ENCODE peak calls at places on chromosomes 11 and 22, in four cellular contexts. One of them, this sample, is unnamed.

GRCh38 chr11:17921620-17922473 is 91.0 kb downstream of the SERGEF start:
- DNase-seq in naive thymus-derived CD4-positive, alpha-beta T cell: no peak
- DNase-seq in lower lobe of right lung: no peak
- DNase-seq in MM.1S: no peak
- DNase-seq in this sample: no peak

GRCh38 chr11:58905716-58906547 is 33.4 kb upstream of the GLYATL1 start:
- DNase-seq in naive thymus-derived CD4-positive, alpha-beta T cell: no peak
- DNase-seq in lower lobe of right lung: no peak
- DNase-seq in MM.1S: no peak
- DNase-seq in this sample: no peak

GRCh38 chr11:47858169-47858543 is 10.0 kb upstream of the NUP160 start:
- DNase-seq in naive thymus-derived CD4-positive, alpha-beta T cell: no peak
- DNase-seq in lower lobe of right lung: no peak
- DNase-seq in MM.1S: no peak
- DNase-seq in this sample: no peak

GRCh38 chr11:27977527-27977926 is 130.4 kb downstream of the KIF18A start:
- DNase-seq in naive thymus-derived CD4-positive, alpha-beta T cell: no peak
- DNase-seq in lower lobe of right lung: no peak
- DNase-seq in MM.1S: no peak
- DNase-seq in this sample: no peak

GRCh38 chr11:12377106-12377823 is at the start of gene PARVA:
- DNase-seq in naive thymus-derived CD4-positive, alpha-beta T cell: no peak
- DNase-seq in lower lobe of right lung: peak; percentile 75
- DNase-seq in MM.1S: no peak
- DNase-seq in this sample: no peak

GRCh38 chr11:111807098-111807497 is 40.9 kb upstream of the PPP2R1B start:
- DNase-seq in naive thymus-derived CD4-positive, alpha-beta T cell: no peak
- DNase-seq in lower lobe of right lung: no peak
- DNase-seq in MM.1S: no peak
- DNase-seq in this sample: no peak

GRCh38 chr22:17867160-17867785 is 93.0 kb upstream of the BID start:
- DNase-seq in naive thymus-derived CD4-positive, alpha-beta T cell: no peak
- DNase-seq in lower lobe of right lung: no peak
- DNase-seq in MM.1S: no peak
- DNase-seq in this sample: no peak

GRCh38 chr11:27610287-27610686 is 90.0 kb downstream of the BDNF start:
- DNase-seq in naive thymus-derived CD4-positive, alpha-beta T cell: no peak
- DNase-seq in lower lobe of right lung: no peak
- DNase-seq in MM.1S: no peak
- DNase-seq in this sample: no peak

GRCh38 chr22:35517769-35518530 is 22.7 kb upstream of the RASD2 start:
- DNase-seq in naive thymus-derived CD4-positive, alpha-beta T cell: no peak
- DNase-seq in lower lobe of right lung: no peak
- DNase-seq in MM.1S: no peak
- DNase-seq in this sample: no peak

GRCh38 chr22:30305906-30306628 is 16.8 kb upstream of the CASTOR1 start:
- DNase-seq in naive thymus-derived CD4-positive, alpha-beta T cell: peak; percentile 73
- DNase-seq in lower lobe of right lung: no peak
- DNase-seq in MM.1S: peak; percentile 59
- DNase-seq in this sample: no peak

GRCh38 chr11:69644071-69644961 is 3.4 kb downstream of the CCND1 start:
- DNase-seq in naive thymus-derived CD4-positive, alpha-beta T cell: no peak
- DNase-seq in lower lobe of right lung: peak; percentile 92
- DNase-seq in MM.1S: no peak
- DNase-seq in this sample: peak; percentile 55

GRCh38 chr11:86245369-86246292 is 1.1 kb downstream of the EED start:
- DNase-seq in naive thymus-derived CD4-positive, alpha-beta T cell: peak; percentile 31
- DNase-seq in lower lobe of right lung: no peak
- DNase-seq in MM.1S: no peak
- DNase-seq in this sample: peak; percentile 50

GRCh38 chr11:124672531-124673215 is 866 bp downstream of the SIAE start:
- DNase-seq in naive thymus-derived CD4-positive, alpha-beta T cell: no peak
- DNase-seq in lower lobe of right lung: no peak
- DNase-seq in MM.1S: no peak
- DNase-seq in this sample: no peak
- H3K4me3 ChIP-seq in naive thymus-derived CD4-positive, alpha-beta T cell: peak overlapping the region; percentile 76
- H3K4me3 ChIP-seq in lower lobe of right lung: peak overlapping the region; percentile 80
- H3K4me3 ChIP-seq in MM.1S: peak overlapping the region; percentile 85
- H3K4me3 ChIP-seq in this sample: peak overlapping the region; percentile 79

GRCh38 chr11:117039897-117040296 is 58.3 kb downstream of the SIK3 start:
- DNase-seq in naive thymus-derived CD4-positive, alpha-beta T cell: no peak
- DNase-seq in lower lobe of right lung: no peak
- DNase-seq in MM.1S: no peak
- DNase-seq in this sample: no peak

GRCh38 chr11:117042689-117043088 is 55.5 kb downstream of the SIK3 start:
- DNase-seq in naive thymus-derived CD4-positive, alpha-beta T cell: no peak
- DNase-seq in lower lobe of right lung: no peak
- DNase-seq in MM.1S: no peak
- DNase-seq in this sample: no peak

GRCh38 chr11:117044287-117045035 is 53.8 kb downstream of the SIK3 start:
- DNase-seq in naive thymus-derived CD4-positive, alpha-beta T cell: no peak
- DNase-seq in lower lobe of right lung: no peak
- DNase-seq in MM.1S: peak; percentile 37
- DNase-seq in this sample: no peak

GRCh38 chr11:117045956-117046355 is 52.3 kb downstream of the SIK3 start:
- DNase-seq in naive thymus-derived CD4-positive, alpha-beta T cell: no peak
- DNase-seq in lower lobe of right lung: no peak
- DNase-seq in MM.1S: no peak
- DNase-seq in this sample: no peak

DNA sequence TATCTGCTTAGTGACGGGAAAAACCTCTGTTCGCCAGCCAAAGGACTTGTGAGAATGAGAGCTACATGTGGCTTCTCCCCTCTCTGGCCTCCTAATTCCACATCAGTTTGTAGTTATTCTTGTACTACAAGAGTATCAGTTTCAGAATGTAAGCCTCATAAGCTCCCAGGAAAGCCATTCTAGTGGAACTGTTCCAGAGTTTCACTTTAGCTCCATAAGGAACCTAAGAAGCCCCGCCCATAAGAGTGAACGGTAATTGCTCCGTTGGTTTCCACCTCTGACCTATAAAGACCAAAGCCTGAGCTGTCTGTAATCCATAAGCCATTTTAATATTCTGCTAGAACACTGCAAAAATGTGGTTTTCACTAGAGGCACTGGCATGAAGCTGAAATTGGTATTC is 53.0 kb downstream of the SIK3 start:
- DNase-seq in naive thymus-derived CD4-positive, alpha-beta T cell: no peak
- DNase-seq in lower lobe of right lung: no peak
- DNase-seq in MM.1S: no peak
- DNase-seq in this sample: peak; percentile 68
- H3K4me3 ChIP-seq in naive thymus-derived CD4-positive, alpha-beta T cell: no peak overlapping the region
- H3K4me3 ChIP-seq in lower lobe of right lung: no peak overlapping the region
- H3K4me3 ChIP-seq in MM.1S: no peak overlapping the region
- H3K4me3 ChIP-seq in this sample: no peak overlapping the region

DNA sequence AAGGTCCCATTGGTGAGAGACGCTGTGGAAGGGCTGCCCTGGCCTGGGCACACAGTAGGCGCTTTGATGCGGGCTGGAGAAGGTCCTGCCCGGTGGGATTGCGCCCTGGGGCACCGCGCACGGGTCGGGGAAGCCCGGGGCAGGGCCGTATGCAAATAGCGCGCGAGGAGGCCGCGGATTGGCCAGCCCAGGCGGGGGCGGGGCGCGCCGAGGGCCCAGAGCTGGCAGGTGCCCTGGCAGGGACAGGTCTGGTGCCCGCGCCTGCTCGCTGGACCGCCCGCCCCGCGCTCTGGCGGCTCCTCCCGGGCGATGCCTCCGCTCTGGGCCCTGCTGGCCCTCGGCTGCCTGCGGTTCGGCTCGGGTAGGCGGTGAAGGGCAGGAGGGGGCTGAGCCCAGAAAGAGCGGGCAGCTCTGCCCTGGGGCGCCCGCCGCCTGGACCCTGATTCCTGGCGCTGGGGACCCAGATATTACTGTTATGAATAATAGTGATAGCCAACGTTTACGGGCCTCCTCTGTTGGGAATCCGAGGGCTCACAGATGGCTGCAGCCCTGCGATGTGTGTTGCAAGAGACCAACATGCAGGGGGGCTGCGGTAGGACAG is at the start of gene UPK3A:
- DNase-seq in naive thymus-derived CD4-positive, alpha-beta T cell: peak; percentile 57
- DNase-seq in lower lobe of right lung: peak; percentile 87
- DNase-seq in MM.1S: peak; percentile 73
- DNase-seq in this sample: peak; percentile 68
- H3K4me3 ChIP-seq in naive thymus-derived CD4-positive, alpha-beta T cell: peak within 1 kb of the TSS; percentile 46
- H3K4me3 ChIP-seq in lower lobe of right lung: peak within 1 kb of the TSS; percentile 44
- H3K4me3 ChIP-seq in MM.1S: peak within 1 kb of the TSS; percentile 46
- H3K4me3 ChIP-seq in this sample: no peak within 1 kb of the TSS

GRCh38 chr22:43814264-43814663 is 2.2 kb upstream of the EFCAB6 start:
- DNase-seq in naive thymus-derived CD4-positive, alpha-beta T cell: no peak
- DNase-seq in lower lobe of right lung: no peak
- DNase-seq in MM.1S: no peak
- DNase-seq in this sample: no peak
- H3K4me3 ChIP-seq in naive thymus-derived CD4-positive, alpha-beta T cell: no peak overlapping the region
- H3K4me3 ChIP-seq in lower lobe of right lung: no peak overlapping the region
- H3K4me3 ChIP-seq in MM.1S: no peak overlapping the region
- H3K4me3 ChIP-seq in this sample: no peak overlapping the region